ENCODE peak calls at places on chromosomes 4 and X, in nine cellular contexts. E, G, W, F, O, Q, K, C and J are unnamed samples.

GRCh38 chrX:93585661-93586060 is 87.7 kb downstream of the NAP1L3 start:
- DNase-seq in E (no peak), G (no peak), O (no peak), F (no peak), K (no peak), Q (peak; percentile 37), W (no peak), C (no peak), J (peak; percentile 10)

GRCh38 chr4:37682701-37683401 is 3.3 kb downstream of the RELL1 start:
- DNase-seq in F (no peak), W (no peak), Q (peak; percentile 24), C (peak; percentile 48), K (no peak), E (no peak), O (no peak), G (peak; percentile 85), J (no peak)

GRCh38 chrX:136353519-136354095 is 52.8 kb downstream of the ADGRG4 start:
- DNase-seq in G (no peak), Q (peak; percentile 93), C (no peak), O (no peak), E (no peak), F (no peak), K (no peak), W (no peak), J (peak; percentile 67)

GRCh38 chr4:148061795-148062194 is 329.9 kb downstream of the ARHGAP10 start:
- DNase-seq in E (no peak), K (no peak), Q (no peak), C (no peak), W (no peak), F (no peak), G (no peak), O (no peak), J (no peak)

GRCh38 chrX:101602077-101602476 is 15.7 kb downstream of the ARMCX6 start:
- DNase-seq in F (no peak), W (peak; percentile 62), Q (no peak), E (no peak), O (no peak), G (no peak), K (no peak), C (no peak), J (no peak)

GRCh38 chrX:110210417-110211139 is 107.3 kb downstream of the AMMECR1 start:
- DNase-seq in O (no peak), E (no peak), F (no peak), Q (peak; percentile 84), G (peak; percentile 10), W (peak; percentile 96), C (peak; percentile 43), K (no peak), J (peak; percentile 52)

GRCh38 chr4:24914460-24914859 is 1.6 kb upstream of the CCDC149 start:
- DNase-seq in K (no peak), W (no peak), F (no peak), E (no peak), Q (peak; percentile 20), C (no peak), O (no peak), G (no peak), J (no peak)

GRCh38 chrX:1546601-1547275 is 9.8 kb upstream of the P2RY8 start:
- DNase-seq in E (peak; percentile 64), Q (no peak), G (no peak), O (no peak), W (no peak), F (no peak), C (no peak), K (no peak), J (no peak)

GRCh38 chr4:1075809-1076524 is 37.4 kb downstream of the RNF212 start:
- DNase-seq in Q (peak; percentile 16), K (no peak), O (no peak), G (no peak), W (no peak), F (no peak), C (no peak), E (no peak), J (peak; percentile 12)

GRCh38 chr4:94758141-94758699 is 465 bp downstream of the BMPR1B start:
- DNase-seq in E (no peak), K (peak; percentile 80), W (no peak), C (peak; percentile 83), Q (no peak), G (no peak), F (peak; percentile 91), O (peak; percentile 61), J (peak; percentile 46)

GRCh38 chr4:1834047-1834769 is 21.7 kb downstream of the LETM1 start:
- DNase-seq in E (no peak), O (no peak), C (no peak), F (no peak), G (no peak), W (no peak), Q (no peak), K (no peak), J (no peak)

GRCh38 chr4:70722199-70722791 is 531 bp downstream of the RUFY3 start:
- DNase-seq in E (no peak), K (no peak), G (no peak), F (no peak), W (peak; percentile 83), O (no peak), C (no peak), Q (no peak), J (no peak)

GRCh38 chr4:156475322-156475721 is 496.3 kb downstream of the PDGFC start:
- DNase-seq in E (no peak), F (no peak), G (peak; percentile 15), K (peak; percentile 11), W (peak; percentile 76), C (peak; percentile 21), O (no peak), Q (peak; percentile 64), J (peak; percentile 36)

GRCh38 chrX:140503714-140504351 is 1.0 kb downstream of the SOX3 start:
- DNase-seq in E (no peak), W (peak; percentile 7), G (no peak), O (no peak), K (peak; percentile 75), C (no peak), Q (no peak), F (peak; percentile 73), J (no peak)

GRCh38 chrX:28922106-28922505 is 334.9 kb downstream of the IL1RAPL1 start:
- DNase-seq in C (no peak), G (no peak), K (no peak), Q (no peak), F (no peak), W (peak; percentile 25), O (no peak), E (no peak), J (no peak)

GRCh38 chrX:130575831-130576404 is 174.1 kb downstream of the RBMX2 start:
- DNase-seq in W (peak; percentile 33), E (no peak), C (peak; percentile 51), O (no peak), F (no peak), Q (peak; percentile 7), K (peak; percentile 57), G (peak; percentile 14), J (peak; percentile 11)

GRCh38 chrX:143634701-143635442 is 1.0 kb downstream of the SLITRK4 start:
- DNase-seq in E (no peak), F (peak; percentile 54), G (no peak), Q (no peak), O (no peak), W (no peak), K (peak; percentile 58), C (no peak), J (no peak)

GRCh38 chr4:176641237-176641636 is 151.5 kb downstream of the VEGFC start:
- DNase-seq in K (no peak), C (no peak), W (peak; percentile 53), F (no peak), E (no peak), O (no peak), G (no peak), Q (peak; percentile 21), J (no peak)

GRCh38 chr4:103887191-103887590 is 167.4 kb upstream of the TACR3 start:
- DNase-seq in F (no peak), O (no peak), Q (no peak), K (no peak), C (no peak), G (no peak), E (no peak), W (no peak), J (no peak)
- TF ChIP-seq CTCF in F (no peak), O (no peak), Q (no peak), K (no peak), C (no peak), G (no peak), E (no peak), W (no peak), J (no peak)

DNA sequence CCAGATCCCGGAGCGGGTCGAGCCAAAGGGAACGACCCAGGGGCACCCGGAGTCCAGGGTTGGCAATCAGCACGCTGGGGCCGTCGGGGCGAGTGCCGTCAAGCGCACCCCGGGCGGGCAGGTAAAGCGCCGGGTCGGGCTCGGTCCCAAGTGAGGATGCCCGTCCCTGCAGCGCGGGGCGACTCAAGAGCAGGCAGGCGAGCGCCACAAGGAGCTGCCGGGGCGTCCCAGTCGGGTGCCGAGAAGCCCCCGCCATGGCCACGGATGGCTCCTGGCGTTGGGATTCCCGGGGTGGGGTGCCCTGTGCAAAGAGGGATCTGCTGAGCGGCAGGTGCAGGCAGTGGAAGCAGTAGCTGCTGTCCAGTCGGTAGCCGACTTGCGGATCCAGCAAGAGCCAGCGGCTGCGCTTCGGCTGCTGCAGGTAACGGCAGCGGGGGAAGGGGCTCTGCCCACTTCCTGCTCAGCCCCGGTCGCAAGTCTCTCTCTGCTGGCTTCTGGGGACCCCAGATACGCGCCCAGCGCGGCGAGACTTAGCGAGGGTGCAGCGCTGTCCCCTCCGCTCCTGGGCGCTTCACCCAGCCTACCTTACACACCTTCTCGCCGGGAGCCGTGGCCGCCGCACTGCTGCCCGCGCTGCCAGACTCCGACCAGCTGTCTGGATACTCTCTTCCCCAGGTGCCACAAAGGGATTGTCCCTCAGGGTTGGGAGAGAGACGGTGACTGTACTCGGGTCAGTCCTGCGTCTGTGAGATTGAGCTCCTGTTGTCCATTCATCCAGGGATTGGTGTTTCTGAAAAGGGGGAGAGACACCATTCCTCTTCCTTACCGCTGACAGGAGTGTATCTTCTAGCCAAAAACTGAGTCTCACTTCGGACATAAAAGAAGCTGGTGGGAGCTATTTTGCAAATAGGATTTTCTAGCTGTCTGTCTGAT is at the start of gene FREM3:
- DNase-seq in F (peak; percentile 64), Q (peak; percentile 10), G (no peak), O (peak; percentile 66), K (peak; percentile 55), W (no peak), C (no peak), E (no peak), J (no peak)
- H3K27ac ChIP-seq in F (no peak within 1 kb of the TSS), Q (no peak within 1 kb of the TSS), G (no peak within 1 kb of the TSS), O (no peak within 1 kb of the TSS), K (no peak within 1 kb of the TSS), W (no peak within 1 kb of the TSS), C (no peak within 1 kb of the TSS), E (no peak within 1 kb of the TSS), J (no peak within 1 kb of the TSS)

GRCh38 chr4:110621328-110621812 is 1.5 kb downstream of the PITX2 start:
- DNase-seq in W (no peak), F (peak; percentile 59), K (no peak), Q (no peak), C (no peak), G (no peak), E (no peak), O (no peak), J (no peak)
- TF ChIP-seq CTCF in W (no peak), F (no peak), K (no peak), Q (no peak), C (no peak), G (no peak), E (no peak), O (no peak), J (no peak)

DNA sequence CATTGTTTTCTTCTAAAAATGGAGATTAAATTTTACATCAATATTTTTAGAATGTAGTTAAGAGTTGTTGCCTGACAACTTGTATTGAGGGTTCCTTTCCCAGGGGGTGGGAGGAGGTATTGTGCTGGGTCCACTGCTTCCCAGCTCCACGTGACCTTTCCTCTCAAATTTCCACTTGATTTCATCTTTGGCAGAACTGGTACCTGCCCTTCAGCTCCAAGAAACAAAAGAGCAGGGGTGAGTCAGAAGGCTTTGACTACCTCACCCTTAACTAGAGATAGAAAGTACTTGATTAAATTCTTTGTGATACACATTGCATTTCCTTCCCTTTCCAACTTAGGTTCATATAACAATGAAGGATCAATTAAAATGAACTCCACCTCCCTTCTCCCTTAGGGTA is 19.7 kb downstream of the TRIM2 start:
- DNase-seq in G (no peak), C (no peak), E (no peak), F (no peak), O (no peak), K (no peak), Q (peak; percentile 62), W (peak; percentile 46), J (peak; percentile 78)
- H3K27ac ChIP-seq in G (no peak overlapping the region), C (no peak overlapping the region), E (peak overlapping the region; percentile 85), F (peak overlapping the region; percentile 91), O (peak overlapping the region; percentile 92), K (no peak overlapping the region), Q (no peak overlapping the region), W (peak overlapping the region; percentile 68), J (peak overlapping the region; percentile 96)